ENCODE peak calls at places on chromosomes 11 and 22, in six cellular contexts. U is IMR-90, P is trophoblast cell, X is neural progenitor cell, B is K562, J is endothelial cell of umbilical vein. Q is an unnamed sample.
A peak's percentile ranks its signal among the peaks of the same experiment; 100 is the strongest.

GRCh38 chr11:122075016-122075415 is 41.0 kb downstream of the BLID start:
- DNase-seq in U (no peak), P (no peak), X (no peak), B (no peak), J (no peak), Q (no peak)

GRCh38 chr11:76602431-76602861 is 68.1 kb downstream of the LRRC32 start:
- DNase-seq in U (peak; percentile 53), P (peak; percentile 55), X (no peak), B (peak; percentile 18), J (peak; percentile 61), Q (peak; percentile 59)

GRCh38 chr11:33997473-33998347 is 53.8 kb upstream of the CAPRIN1 start:
- DNase-seq in U (no peak), P (peak; percentile 65), X (peak; percentile 4), B (peak; percentile 41), J (no peak), Q (no peak)

GRCh38 chr11:116224154-116224888 is 548.5 kb downstream of the BUD13 start:
- DNase-seq in U (peak; percentile 22), P (peak; percentile 58), X (peak; percentile 63), B (peak; percentile 46), J (peak; percentile 34), Q (peak; percentile 64)

GRCh38 chr11:11977206-11977938 is 31.1 kb downstream of the DKK3 start:
- DNase-seq in U (peak; percentile 96), P (peak; percentile 76), X (no peak), B (no peak), J (peak; percentile 95), Q (peak; percentile 64)

GRCh38 chr22:47366026-47366767 is 603.7 kb downstream of the TBC1D22A start:
- DNase-seq in U (no peak), P (no peak), X (no peak), B (no peak), J (no peak), Q (no peak)

GRCh38 chr11:65431452-65432132 is 9.0 kb downstream of the NEAT1 start:
- DNase-seq in U (peak; percentile 48), P (peak; percentile 24), X (no peak), B (no peak), J (peak; percentile 35), Q (no peak)

GRCh38 chr22:45276507-45276906 is 8.2 kb upstream of the UPK3A start:
- DNase-seq in U (no peak), P (no peak), X (no peak), B (no peak), J (no peak), Q (no peak)

GRCh38 chr22:31631381-31631780 is 30.6 kb downstream of the PISD start:
- DNase-seq in U (no peak), P (no peak), X (no peak), B (no peak), J (no peak), Q (no peak)

GRCh38 chr11:128195756-128196155 is 391.6 kb downstream of the ETS1 start:
- DNase-seq in U (no peak), P (no peak), X (no peak), B (no peak), J (no peak), Q (no peak)

GRCh38 chr22:17084554-17085276 is at the start of gene IL17RA:
- DNase-seq in U (peak; percentile 84), P (peak; percentile 90), X (peak; percentile 92), B (peak; percentile 95), J (peak; percentile 85), Q (peak; percentile 94)

GRCh38 chr11:44797886-44798683 is 71.3 kb downstream of the TSPAN18 start:
- DNase-seq in U (peak; percentile 15), P (peak; percentile 55), X (peak; percentile 81), B (no peak), J (no peak), Q (peak; percentile 44)

GRCh38 chr11:60905551-60906113 is 753 bp downstream of the PRPF19 start:
- DNase-seq in U (peak; percentile 78), P (peak; percentile 45), X (no peak), B (peak; percentile 58), J (peak; percentile 59), Q (peak; percentile 53)

GRCh38 chr11:16741473-16741872 is 3.0 kb downstream of the C11orf58 start:
- DNase-seq in U (no peak), P (no peak), X (no peak), B (no peak), J (no peak), Q (no peak)

GRCh38 chr11:66325140-66325754 is 8.4 kb upstream of the CD248 start:
- DNase-seq in U (no peak), P (no peak), X (no peak), B (no peak), J (no peak), Q (no peak)

GRCh38 chr11:96038046-96038445 is 114.1 kb upstream of the MTMR2 start:
- DNase-seq in U (no peak), P (no peak), X (no peak), B (no peak), J (no peak), Q (no peak)

GRCh38 chr11:115930886-115931537 is 426.8 kb upstream of the CADM1 start:
- DNase-seq in U (no peak), P (no peak), X (no peak), B (no peak), J (no peak), Q (no peak)

GRCh38 chr11:71125150-71125549 is 127.2 kb downstream of the SHANK2 start:
- DNase-seq in U (no peak), P (no peak), X (no peak), B (no peak), J (no peak), Q (no peak)

GRCh38 chr11:102457865-102458264 is 5.3 kb upstream of the TMEM123 start:
- DNase-seq in U (no peak), P (no peak), X (no peak), B (no peak), J (peak; percentile 85), Q (no peak)

GRCh38 chr22:21736084-21736642 is 569 bp upstream of the YPEL1 start:
- DNase-seq in U (no peak), P (no peak), X (no peak), B (no peak), J (no peak), Q (no peak)

GRCh38 chr11:124746621-124747243 is 5.3 kb downstream of the VSIG2 start:
- DNase-seq in U (peak; percentile 72), P (peak; percentile 93), X (peak; percentile 83), B (peak; percentile 73), J (peak; percentile 93), Q (peak; percentile 90)

GRCh38 chr22:43128116-43128515 is 15.1 kb downstream of the MCAT start:
- DNase-seq in U (no peak), P (no peak), X (no peak), B (no peak), J (no peak), Q (no peak)

GRCh38 chr11:64233913-64234839 is at the start of gene VEGFB:
- DNase-seq in U (peak; percentile 26), P (peak; percentile 74), X (peak; percentile 74), B (peak; percentile 84), J (peak; percentile 48), Q (peak; percentile 86)

GRCh38 chr22:46522743-46523300 is 14.6 kb downstream of the CELSR1 start:
- DNase-seq in U (no peak), P (peak; percentile 84), X (no peak), B (no peak), J (no peak), Q (peak; percentile 68)

GRCh38 chr11:75365711-75366181 is 14.3 kb upstream of the ARRB1 start:
- DNase-seq in U (peak; percentile 84), P (peak; percentile 26), X (no peak), B (no peak), J (peak; percentile 60), Q (no peak)

GRCh38 chr11:11976476-11977187 is 31.8 kb downstream of the DKK3 start:
- DNase-seq in U (no peak), P (no peak), X (no peak), B (no peak), J (peak; percentile 26), Q (no peak)

DNA sequence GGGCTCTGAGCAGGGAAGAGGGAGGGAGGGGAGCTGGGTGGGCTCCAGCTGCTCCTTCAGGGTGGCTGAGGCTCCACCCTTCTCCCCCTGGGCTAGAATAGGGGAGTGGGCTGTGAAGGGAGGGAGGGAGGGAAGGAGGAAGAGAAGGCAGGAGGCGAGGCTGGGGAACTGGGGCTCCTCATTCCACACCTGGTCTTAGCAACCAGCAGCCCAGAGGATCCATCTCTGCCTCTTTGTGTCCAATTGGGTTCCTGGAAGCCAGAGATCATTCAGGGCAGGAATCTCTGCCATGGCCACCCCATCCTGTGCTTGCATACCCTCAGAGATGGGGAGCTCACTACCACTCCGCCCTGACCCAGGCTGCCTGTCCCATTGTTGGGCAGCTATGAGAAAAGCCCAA is 7.7 kb downstream of the NCF4 start:
- DNase-seq in U (no peak), P (no peak), X (no peak), B (no peak), J (no peak), Q (no peak)
- H3K4me2 ChIP-seq in U (no peak overlapping the region), P (no peak overlapping the region), X (no peak overlapping the region), B (no peak overlapping the region), J (no peak overlapping the region), Q (no peak overlapping the region)

GRCh38 chr11:7630002-7630401 is 43.3 kb downstream of the CYB5R2 start:
- DNase-seq in U (no peak), P (no peak), X (no peak), B (no peak), J (peak; percentile 94), Q (no peak)

GRCh38 chr11:7622731-7623130 is 50.6 kb downstream of the CYB5R2 start:
- DNase-seq in U (no peak), P (no peak), X (no peak), B (no peak), J (no peak), Q (no peak)

GRCh38 chr11:7632211-7632610 is 41.1 kb downstream of the CYB5R2 start:
- DNase-seq in U (no peak), P (no peak), X (no peak), B (no peak), J (no peak), Q (no peak)

DNA sequence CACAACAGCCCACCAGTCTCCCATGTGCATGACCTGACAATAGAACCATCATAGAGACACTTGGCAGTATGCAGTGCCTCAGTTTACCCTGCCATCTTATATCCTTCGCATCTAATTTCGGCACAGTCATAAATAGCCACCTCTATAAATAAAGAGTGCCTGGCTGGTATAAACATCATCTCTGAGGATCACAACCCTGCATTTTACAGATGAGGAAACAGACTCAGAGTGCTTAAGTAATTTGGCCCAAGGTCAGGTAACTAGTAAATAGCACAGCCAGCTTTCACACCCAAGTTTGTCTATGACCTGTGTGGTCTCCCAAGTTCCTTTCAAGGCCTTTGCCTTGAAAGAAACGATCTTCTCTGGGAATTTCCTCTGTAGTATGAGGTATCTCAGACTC is 44.6 kb downstream of the CYB5R2 start:
- DNase-seq in U (no peak), P (no peak), X (no peak), B (no peak), J (no peak), Q (no peak)
- H2AFZ ChIP-seq in U (no peak overlapping the region), P (no peak overlapping the region), X (no peak overlapping the region), B (no peak overlapping the region), J (no peak overlapping the region), Q (no peak overlapping the region)

GRCh38 chr11:69275178-69275577 is 18.8 kb upstream of the MYEOV start:
- DNase-seq in U (no peak), P (no peak), X (no peak), B (no peak), J (no peak), Q (no peak)
- H3K4me2 ChIP-seq in U (no peak overlapping the region), P (no peak overlapping the region), X (no peak overlapping the region), B (no peak overlapping the region), J (no peak overlapping the region), Q (no peak overlapping the region)

DNA sequence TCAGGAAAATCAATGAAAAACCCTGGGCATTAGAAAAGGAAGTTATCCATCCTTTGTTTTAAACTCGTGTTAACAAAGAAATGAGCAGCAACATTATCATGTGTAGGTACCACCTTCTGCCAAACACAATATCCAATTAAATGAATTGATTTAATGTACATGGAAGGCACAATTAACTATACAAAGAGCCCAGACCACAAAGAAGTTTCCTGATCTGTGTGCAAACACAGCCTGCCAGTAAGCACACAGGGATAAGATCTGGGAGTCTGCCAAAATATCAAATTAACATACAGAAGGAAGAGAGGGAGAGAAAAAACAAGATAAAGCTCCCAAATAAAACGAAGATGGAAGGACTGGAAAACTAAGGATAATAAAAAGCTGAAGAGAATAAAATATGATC is 54.1 kb upstream of the SLC25A1 start:
- DNase-seq in U (no peak), P (no peak), X (no peak), B (no peak), J (peak; percentile 8), Q (no peak)
- H2AFZ ChIP-seq in U (no peak overlapping the region), P (no peak overlapping the region), X (no peak overlapping the region), B (no peak overlapping the region), J (no peak overlapping the region), Q (no peak overlapping the region)